ENCODE peak calls at places on chromosomes 12 and 14, in six cellular contexts. M, G, R, E, W and B are unnamed samples.

GRCh38 chr14:34797747-34798583 is 77.2 kb downstream of the BAZ1A start:
- DNase-seq in M (no peak), G (no peak), R (no peak), E (no peak), W (no peak), B (no peak)

GRCh38 chr12:116054280-116054679 is 223.2 kb downstream of the MED13L start:
- DNase-seq in M (no peak), G (no peak), R (no peak), E (no peak), W (no peak), B (no peak)

GRCh38 chr12:80041691-80042090 is 57.6 kb upstream of the OTOGL start:
- DNase-seq in M (no peak), G (no peak), R (no peak), E (no peak), W (peak), B (no peak)

GRCh38 chr12:47286676-47287075 is 206.9 kb upstream of the AMIGO2 start:
- DNase-seq in M (no peak), G (no peak), R (no peak), E (no peak), W (no peak), B (no peak)

GRCh38 chr14:96424104-96424989 is 32.4 kb downstream of the AK7 start:
- DNase-seq in M (no peak), G (peak), R (peak), E (peak), W (peak), B (peak)

GRCh38 chr14:71243697-71244096 is 336.4 kb downstream of the PCNX1 start:
- DNase-seq in M (no peak), G (no peak), R (no peak), E (no peak), W (peak), B (no peak)

GRCh38 chr14:70887207-70888150 is 19.8 kb upstream of the PCNX1 start:
- DNase-seq in M (no peak), G (no peak), R (no peak), E (no peak), W (peak), B (no peak)

GRCh38 chr12:38697290-38697689 is 208.1 kb downstream of the CPNE8 start:
- DNase-seq in M (no peak), G (no peak), R (no peak), E (no peak), W (no peak), B (no peak)

GRCh38 chr12:11067514-11067913 is 5.4 kb upstream of the TAS2R46 start:
- DNase-seq in M (no peak), G (no peak), R (no peak), E (no peak), W (peak), B (no peak)

GRCh38 chr14:74611672-74612345 is at the start of gene LTBP2:
- DNase-seq in M (no peak), G (no peak), R (no peak), E (peak), W (peak), B (peak)

GRCh38 chr12:110786012-110786411 is 43.3 kb upstream of the PPP1CC start:
- DNase-seq in M (no peak), G (no peak), R (no peak), E (no peak), W (no peak), B (no peak)

GRCh38 chr14:36767603-36768281 is 106.1 kb downstream of the PAX9 start:
- DNase-seq in M (no peak), G (no peak), R (peak), E (no peak), W (peak), B (no peak)

GRCh38 chr14:24734917-24735500 is 101.0 kb upstream of the GZMB start:
- DNase-seq in M (peak), G (peak), R (peak), E (no peak), W (peak), B (peak)

GRCh38 chr12:93133361-93133760 is 204.3 kb upstream of the EEA1 start:
- DNase-seq in M (no peak), G (no peak), R (no peak), E (no peak), W (no peak), B (no peak)

GRCh38 chr14:31543969-31544799 is 17.0 kb upstream of the NUBPL start:
- DNase-seq in M (no peak), G (no peak), R (peak), E (no peak), W (peak), B (no peak)

GRCh38 chr12:130641571-130642184 is 74.4 kb downstream of the RIMBP2 start:
- DNase-seq in M (no peak), G (no peak), R (no peak), E (no peak), W (no peak), B (no peak)

GRCh38 chr12:8860165-8860961 is 37.9 kb downstream of the A2ML1 start:
- DNase-seq in M (no peak), G (peak), R (peak), E (peak), W (peak), B (peak)

GRCh38 chr12:77407951-77408350 is 342.6 kb upstream of the E2F7 start:
- DNase-seq in M (no peak), G (no peak), R (no peak), E (no peak), W (no peak), B (no peak)

GRCh38 chr14:100203962-100204834 is 34.7 kb upstream of the YY1 start:
- DNase-seq in M (no peak), G (no peak), R (no peak), E (no peak), W (peak), B (no peak)

GRCh38 chr12:59425798-59426197 is 170.0 kb upstream of the SLC16A7 start:
- DNase-seq in M (no peak), G (no peak), R (no peak), E (no peak), W (no peak), B (no peak)

GRCh38 chr14:70045715-70046535 is 142.8 kb downstream of the SLC8A3 start:
- DNase-seq in M (peak), G (peak), R (peak), E (no peak), W (peak), B (no peak)

GRCh38 chr12:9064815-9065606 is 50.7 kb downstream of the A2M start:
- DNase-seq in M (peak), G (peak), R (peak), E (no peak), W (peak), B (no peak)

GRCh38 chr12:111074559-111074958 is 154.2 kb upstream of the MYL2 start:
- DNase-seq in M (no peak), G (no peak), R (no peak), E (no peak), W (no peak), B (no peak)

GRCh38 chr14:23559010-23559920 is 3.2 kb downstream of the THTPA start:
- DNase-seq in M (no peak), G (peak), R (peak), E (peak), W (peak), B (peak)

GRCh38 chr14:63249112-63249511 is 44.9 kb downstream of the RHOJ start:
- DNase-seq in M (no peak), G (no peak), R (no peak), E (no peak), W (peak), B (no peak)